ENCODE peak calls at places on chromosomes 7 and 10, in ten cellular contexts. B, S, E, Z, U, R, Q, H, X and V are unnamed samples.

GRCh38 chr7:28065721-28066285 is 114.8 kb downstream of the JAZF1 start:
- DNase-seq in B (no peak), S (peak), E (no peak), Z (no peak), U (no peak), R (no peak), Q (no peak), H (no peak), X (no peak), V (no peak)

GRCh38 chr7:135238112-135238744 is 4.6 kb downstream of the STRA8 start:
- DNase-seq in B (no peak), S (no peak), E (peak), Z (peak), U (no peak), R (no peak), Q (no peak), H (no peak), X (peak), V (no peak)

GRCh38 chr10:79238606-79239005 is 108.7 kb upstream of the PPIF start:
- DNase-seq in B (no peak), S (no peak), E (no peak), Z (no peak), U (no peak), R (no peak), Q (no peak), H (no peak), X (no peak), V (no peak)

GRCh38 chr7:81183326-81183725 is 264.5 kb upstream of the SEMA3C start:
- DNase-seq in B (no peak), S (no peak), E (no peak), Z (no peak), U (no peak), R (no peak), Q (no peak), H (no peak), X (no peak), V (no peak)

GRCh38 chr7:81470084-81470723 is 299.6 kb downstream of the HGF start:
- DNase-seq in B (peak), S (peak), E (peak), Z (peak), U (peak), R (peak), Q (no peak), H (peak), X (peak), V (peak)

GRCh38 chr7:94061316-94061715 is 57.2 kb upstream of the BET1 start:
- DNase-seq in B (no peak), S (no peak), E (no peak), Z (no peak), U (no peak), R (no peak), Q (no peak), H (no peak), X (no peak), V (no peak)

GRCh38 chr7:143512488-143513340 is 35.0 kb downstream of the TAS2R41 start:
- DNase-seq in B (no peak), S (no peak), E (no peak), Z (no peak), U (no peak), R (no peak), Q (no peak), H (no peak), X (no peak), V (no peak)

GRCh38 chr7:29987083-29987482 is 2.5 kb downstream of the SCRN1 start:
- DNase-seq in B (peak), S (peak), E (peak), Z (no peak), U (no peak), R (no peak), Q (no peak), H (no peak), X (no peak), V (no peak)

GRCh38 chr7:94913391-94913790 is 6.0 kb downstream of the PPP1R9A start:
- DNase-seq in B (no peak), S (no peak), E (no peak), Z (no peak), U (no peak), R (no peak), Q (no peak), H (peak), X (no peak), V (no peak)

GRCh38 chr7:101924171-101924570 is 106.7 kb downstream of the CUX1 start:
- DNase-seq in B (no peak), S (peak), E (no peak), Z (no peak), U (no peak), R (no peak), Q (no peak), H (no peak), X (peak), V (peak)

GRCh38 chr10:8544057-8544380 is 489.5 kb downstream of the GATA3 start:
- DNase-seq in B (no peak), S (no peak), E (no peak), Z (no peak), U (no peak), R (no peak), Q (no peak), H (no peak), X (no peak), V (no peak)

GRCh38 chr10:56763090-56763489 is 402.0 kb upstream of the ZWINT start:
- DNase-seq in B (no peak), S (no peak), E (no peak), Z (no peak), U (no peak), R (no peak), Q (no peak), H (no peak), X (no peak), V (no peak)

GRCh38 chr10:70648427-70648826 is 23.9 kb upstream of the ADAMTS14 start:
- DNase-seq in B (no peak), S (no peak), E (peak), Z (no peak), U (peak), R (no peak), Q (no peak), H (no peak), X (no peak), V (no peak)

GRCh38 chr7:122100021-122100420 is 44.0 kb downstream of the AASS start:
- DNase-seq in B (no peak), S (no peak), E (no peak), Z (no peak), U (no peak), R (no peak), Q (no peak), H (no peak), X (no peak), V (no peak)

GRCh38 chr7:106883627-106884026 is 18.5 kb downstream of the PIK3CG start:
- DNase-seq in B (no peak), S (no peak), E (peak), Z (no peak), U (no peak), R (no peak), Q (no peak), H (no peak), X (no peak), V (no peak)

GRCh38 chr7:130921391-130922180 is 187.6 kb upstream of the KLF14 start:
- DNase-seq in B (peak), S (peak), E (no peak), Z (no peak), U (no peak), R (peak), Q (no peak), H (peak), X (no peak), V (peak)

GRCh38 chr10:101572785-101573184 is 15.3 kb downstream of the POLL start:
- DNase-seq in B (no peak), S (no peak), E (no peak), Z (no peak), U (no peak), R (no peak), Q (no peak), H (no peak), X (no peak), V (no peak)

GRCh38 chr10:84537447-84537931 is 209.1 kb downstream of the CCSER2 start:
- DNase-seq in B (peak), S (peak), E (peak), Z (peak), U (peak), R (peak), Q (peak), H (peak), X (peak), V (peak)

GRCh38 chr7:41881313-41882130 is 178.6 kb upstream of the INHBA start:
- DNase-seq in B (no peak), S (no peak), E (peak), Z (no peak), U (peak), R (no peak), Q (peak), H (peak), X (peak), V (peak)

GRCh38 chr7:27116962-27117686 is 13.4 kb downstream of the HOXA4 start:
- DNase-seq in B (no peak), S (no peak), E (no peak), Z (no peak), U (no peak), R (no peak), Q (no peak), H (no peak), X (no peak), V (no peak)

GRCh38 chr7:101140746-101141382 is 13.4 kb upstream of the AP1S1 start:
- DNase-seq in B (no peak), S (no peak), E (no peak), Z (no peak), U (no peak), R (no peak), Q (no peak), H (no peak), X (no peak), V (no peak)

GRCh38 chr7:15158141-15158810 is 255.7 kb upstream of the DGKB start:
- DNase-seq in B (no peak), S (no peak), E (no peak), Z (no peak), U (no peak), R (no peak), Q (no peak), H (no peak), X (no peak), V (no peak)

GRCh38 chr10:23918839-23919238 is 290.1 kb upstream of the KIAA1217 start:
- DNase-seq in B (peak), S (no peak), E (no peak), Z (no peak), U (no peak), R (no peak), Q (no peak), H (no peak), X (no peak), V (no peak)

GRCh38 chr10:97792058-97792721 is 20.4 kb upstream of the SFRP5 start:
- DNase-seq in B (peak), S (peak), E (peak), Z (peak), U (peak), R (peak), Q (peak), H (peak), X (peak), V (peak)

GRCh38 chr7:152341039-152341913 is 94.5 kb downstream of the KMT2C start:
- DNase-seq in B (peak), S (peak), E (peak), Z (peak), U (no peak), R (peak), Q (no peak), H (peak), X (no peak), V (peak)

GRCh38 chr7:157541796-157542668 is 205.2 kb downstream of the DNAJB6 start:
- DNase-seq in B (no peak), S (no peak), E (no peak), Z (no peak), U (no peak), R (peak), Q (no peak), H (no peak), X (no peak), V (no peak)

GRCh38 chr10:85946713-85947326 is 419.8 kb downstream of the GRID1 start:
- DNase-seq in B (no peak), S (no peak), E (peak), Z (no peak), U (no peak), R (no peak), Q (no peak), H (no peak), X (no peak), V (no peak)

GRCh38 chr10:82313401-82313800 is 438.4 kb downstream of the NRG3 start:
- DNase-seq in B (no peak), S (no peak), E (no peak), Z (no peak), U (no peak), R (no peak), Q (no peak), H (no peak), X (no peak), V (no peak)